ENCODE peak calls at places on chromosomes 16 and 17, in ten cellular contexts. A is left lung, S is fibroblast of pulmonary artery, E is GM12865, R is fibroblast of villous mesenchyme, I is pancreas, L is Peyer's patch, U is spleen, Z is astrocyte of the spinal cord, O is psoas muscle. P is an unnamed sample.

GRCh38 chr17:19470529-19471261 is 59.7 kb downstream of the RNF112 start:
- DNase-seq in A (peak; percentile 64), S (no peak), E (no peak), R (peak; percentile 91), I (peak; percentile 17), L (peak; percentile 63), U (no peak), Z (no peak), O (peak; percentile 90), P (no peak)

GRCh38 chr16:29811896-29812665 is at the start of gene PRRT2:
- DNase-seq in A (no peak), S (peak; percentile 48), E (peak; percentile 38), R (peak; percentile 49), I (peak; percentile 46), L (peak; percentile 61), U (peak; percentile 89), Z (peak; percentile 54), O (peak; percentile 77), P (no peak)

GRCh38 chr17:38322156-38322779 is 21.5 kb downstream of the GPR179 start:
- DNase-seq in A (peak; percentile 49), S (peak; percentile 64), E (peak; percentile 66), R (peak; percentile 48), I (peak; percentile 18), L (peak; percentile 69), U (peak; percentile 91), Z (peak; percentile 42), O (peak; percentile 78), P (no peak)

GRCh38 chr17:48645639-48646182 is 19.6 kb upstream of the HOXB9 start:
- DNase-seq in A (no peak), S (no peak), E (no peak), R (no peak), I (no peak), L (no peak), U (no peak), Z (no peak), O (no peak), P (no peak)

GRCh38 chr17:8360751-8361150 is 15.8 kb downstream of the KRABD2 start:
- DNase-seq in A (no peak), S (no peak), E (no peak), R (peak; percentile 42), I (no peak), L (no peak), U (no peak), Z (no peak), O (no peak), P (no peak)

GRCh38 chr16:30774367-30775130 is 12.4 kb downstream of the RNF40 start:
- DNase-seq in A (no peak), S (no peak), E (no peak), R (no peak), I (no peak), L (peak; percentile 51), U (peak; percentile 73), Z (no peak), O (no peak), P (no peak)

GRCh38 chr17:78272181-78272913 is 40.9 kb downstream of the TMEM235 start:
- DNase-seq in A (peak; percentile 88), S (peak; percentile 92), E (peak; percentile 35), R (peak; percentile 97), I (peak; percentile 58), L (peak; percentile 66), U (peak; percentile 84), Z (peak; percentile 49), O (no peak), P (no peak)

GRCh38 chr16:84477661-84478060 is 26.8 kb downstream of the MEAK7 start:
- DNase-seq in A (no peak), S (no peak), E (no peak), R (no peak), I (no peak), L (no peak), U (peak; percentile 22), Z (no peak), O (no peak), P (no peak)

GRCh38 chr16:13568803-13569202 is 351.2 kb upstream of the ERCC4 start:
- DNase-seq in A (no peak), S (no peak), E (no peak), R (no peak), I (no peak), L (no peak), U (no peak), Z (no peak), O (no peak), P (no peak)

GRCh38 chr17:2057130-2057713 is 2.3 kb downstream of the HIC1 start:
- DNase-seq in A (no peak), S (peak; percentile 39), E (no peak), R (no peak), I (no peak), L (peak; percentile 58), U (no peak), Z (no peak), O (no peak), P (no peak)

GRCh38 chr17:40063034-40063765 is 435 bp downstream of the THRA start:
- DNase-seq in A (peak; percentile 63), S (peak; percentile 40), E (peak; percentile 41), R (peak; percentile 61), I (peak; percentile 52), L (no peak), U (peak; percentile 91), Z (no peak), O (peak; percentile 80), P (no peak)

GRCh38 chr16:73568769-73569168 is 520.8 kb upstream of the ZFHX3 start:
- DNase-seq in A (no peak), S (no peak), E (no peak), R (no peak), I (no peak), L (no peak), U (no peak), Z (no peak), O (no peak), P (no peak)

GRCh38 chr17:39270923-39271322 is 45.2 kb upstream of the STAC2 start:
- DNase-seq in A (no peak), S (peak; percentile 74), E (peak; percentile 38), R (peak; percentile 66), I (no peak), L (no peak), U (no peak), Z (peak; percentile 46), O (no peak), P (no peak)

GRCh38 chr17:66283971-66284370 is 18.4 kb upstream of the PRKCA start:
- DNase-seq in A (no peak), S (no peak), E (no peak), R (no peak), I (no peak), L (no peak), U (no peak), Z (no peak), O (no peak), P (no peak)

GRCh38 chr17:12386240-12386639 is 279.4 kb upstream of the MYOCD start:
- DNase-seq in A (no peak), S (no peak), E (no peak), R (peak; percentile 54), I (no peak), L (no peak), U (no peak), Z (peak; percentile 67), O (no peak), P (no peak)

GRCh38 chr17:76670708-76671122 is 27.2 kb upstream of the ST6GALNAC1 start:
- DNase-seq in A (no peak), S (no peak), E (no peak), R (no peak), I (no peak), L (no peak), U (no peak), Z (no peak), O (no peak), P (no peak)
- H3K4me3 ChIP-seq in A (no peak overlapping the region), S (no peak overlapping the region), E (no peak overlapping the region), R (no peak overlapping the region), I (no peak overlapping the region), L (no peak overlapping the region), U (peak overlapping the region; percentile 74), Z (no peak overlapping the region), O (peak overlapping the region; percentile 74), P (no peak overlapping the region)

GRCh38 chr16:80974649-80975376 is 31.9 kb downstream of the CMC2 start:
- DNase-seq in A (no peak), S (peak; percentile 15), E (no peak), R (no peak), I (no peak), L (no peak), U (no peak), Z (no peak), O (no peak), P (no peak)
- TF ChIP-seq CTCF in A (peak; percentile 10), S (peak; percentile 52), E (peak; percentile 19), R (peak; percentile 63), I (no peak), L (no peak), U (no peak), Z (peak; percentile 42), O (no peak), P (peak; percentile 8)

GRCh38 chr17:57811633-57812280 is 38.1 kb downstream of the MRPS23 start:
- DNase-seq in A (no peak), S (no peak), E (no peak), R (no peak), I (no peak), L (no peak), U (no peak), Z (no peak), O (no peak), P (no peak)

GRCh38 chr17:57808882-57809281 is 41.0 kb downstream of the MRPS23 start:
- DNase-seq in A (no peak), S (no peak), E (no peak), R (no peak), I (no peak), L (no peak), U (no peak), Z (no peak), O (no peak), P (no peak)

GRCh38 chr17:57806083-57806830 is 43.6 kb downstream of the MRPS23 start:
- DNase-seq in A (no peak), S (no peak), E (no peak), R (no peak), I (no peak), L (no peak), U (no peak), Z (no peak), O (no peak), P (no peak)

GRCh38 chr17:57809879-57810278 is 40.0 kb downstream of the MRPS23 start:
- DNase-seq in A (no peak), S (no peak), E (no peak), R (no peak), I (no peak), L (no peak), U (no peak), Z (no peak), O (no peak), P (no peak)

GRCh38 chr17:57810740-57811632 is 38.9 kb downstream of the MRPS23 start:
- DNase-seq in A (no peak), S (peak; percentile 46), E (no peak), R (peak; percentile 28), I (peak; percentile 24), L (no peak), U (no peak), Z (peak; percentile 81), O (peak; percentile 65), P (no peak)
- H3K4me3 ChIP-seq in A (no peak overlapping the region), S (no peak overlapping the region), E (no peak overlapping the region), R (no peak overlapping the region), I (peak overlapping the region; percentile 5), L (peak overlapping the region; percentile 6), U (peak overlapping the region; percentile 37), Z (no peak overlapping the region), O (peak overlapping the region; percentile 45), P (no peak overlapping the region)

DNA sequence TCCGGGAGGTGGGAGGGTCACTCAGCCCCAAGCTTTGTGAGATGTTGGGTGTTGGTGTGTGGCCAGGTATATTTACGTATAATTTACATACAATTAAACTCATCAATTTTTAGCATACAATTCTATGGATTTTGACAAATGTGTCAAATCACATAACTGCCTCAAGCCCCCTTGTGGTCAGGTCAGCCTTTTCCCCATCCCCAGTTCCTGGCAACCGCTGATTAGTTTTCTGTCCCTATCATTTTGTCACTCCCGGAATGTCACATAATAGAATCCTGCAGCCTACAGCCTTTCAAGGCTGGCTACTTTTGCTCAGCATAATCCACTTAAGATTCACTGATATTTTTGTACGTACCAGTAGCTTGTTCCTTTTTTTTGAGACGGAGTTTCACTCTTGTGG is 19.4 kb upstream of the RAI1 start:
- DNase-seq in A (no peak), S (no peak), E (no peak), R (no peak), I (no peak), L (no peak), U (no peak), Z (no peak), O (no peak), P (no peak)
- TF ChIP-seq CTCF in A (no peak), S (peak; percentile 11), E (no peak), R (peak; percentile 16), I (no peak), L (peak; percentile 7), U (no peak), Z (peak; percentile 20), O (no peak), P (peak; percentile 10)

P was measured in LNCaP clone FGC.